ENCODE peak calls at places on chromosomes 5 and 9, in six cellular contexts. One of them, this sample, is unnamed.

GRCh38 chr5:146079695-146080361 is 25.5 kb downstream of the PLAC8L1 start:
- DNase-seq in CD8-positive, alpha-beta memory T cell: no peak
- DNase-seq in ovary: no peak
- DNase-seq in neuronal stem cell: no peak
- DNase-seq in CD4-positive, CD25-positive, alpha-beta regulatory T cell: no peak
- DNase-seq in IMR-90: peak; percentile 10
- DNase-seq in this sample: no peak

GRCh38 chr9:79233542-79233941 is 338.2 kb upstream of the TLE4 start:
- DNase-seq in CD8-positive, alpha-beta memory T cell: no peak
- DNase-seq in ovary: no peak
- DNase-seq in neuronal stem cell: no peak
- DNase-seq in CD4-positive, CD25-positive, alpha-beta regulatory T cell: no peak
- DNase-seq in IMR-90: peak; percentile 27
- DNase-seq in this sample: no peak

GRCh38 chr9:96057155-96057554 is 181.7 kb downstream of the ERCC6L2 start:
- DNase-seq in CD8-positive, alpha-beta memory T cell: no peak
- DNase-seq in ovary: no peak
- DNase-seq in neuronal stem cell: no peak
- DNase-seq in CD4-positive, CD25-positive, alpha-beta regulatory T cell: no peak
- DNase-seq in IMR-90: no peak
- DNase-seq in this sample: no peak

GRCh38 chr5:143514915-143515314 is 111.4 kb upstream of the NR3C1 start:
- DNase-seq in CD8-positive, alpha-beta memory T cell: no peak
- DNase-seq in ovary: no peak
- DNase-seq in neuronal stem cell: no peak
- DNase-seq in CD4-positive, CD25-positive, alpha-beta regulatory T cell: no peak
- DNase-seq in IMR-90: peak; percentile 74
- DNase-seq in this sample: no peak

GRCh38 chr5:112109331-112109993 is 309.6 kb downstream of the EPB41L4A start:
- DNase-seq in CD8-positive, alpha-beta memory T cell: no peak
- DNase-seq in ovary: peak; percentile 30
- DNase-seq in neuronal stem cell: no peak
- DNase-seq in CD4-positive, CD25-positive, alpha-beta regulatory T cell: no peak
- DNase-seq in IMR-90: peak; percentile 87
- DNase-seq in this sample: no peak

GRCh38 chr5:102271759-102272158 is 24.3 kb downstream of the SLCO4C1 start:
- DNase-seq in CD8-positive, alpha-beta memory T cell: no peak
- DNase-seq in ovary: no peak
- DNase-seq in neuronal stem cell: peak; percentile 11
- DNase-seq in CD4-positive, CD25-positive, alpha-beta regulatory T cell: no peak
- DNase-seq in IMR-90: no peak
- DNase-seq in this sample: no peak

GRCh38 chr5:69502375-69503143 is 10.0 kb downstream of the OCLN start:
- DNase-seq in CD8-positive, alpha-beta memory T cell: no peak
- DNase-seq in ovary: no peak
- DNase-seq in neuronal stem cell: no peak
- DNase-seq in CD4-positive, CD25-positive, alpha-beta regulatory T cell: no peak
- DNase-seq in IMR-90: peak; percentile 87
- DNase-seq in this sample: no peak

GRCh38 chr9:27078685-27079084 is 30.3 kb upstream of the TEK start:
- DNase-seq in CD8-positive, alpha-beta memory T cell: no peak
- DNase-seq in ovary: no peak
- DNase-seq in neuronal stem cell: no peak
- DNase-seq in CD4-positive, CD25-positive, alpha-beta regulatory T cell: no peak
- DNase-seq in IMR-90: no peak
- DNase-seq in this sample: no peak

GRCh38 chr5:135034186-135034962 is at the start of gene PITX1:
- DNase-seq in CD8-positive, alpha-beta memory T cell: no peak
- DNase-seq in ovary: peak; percentile 55
- DNase-seq in neuronal stem cell: peak; percentile 64
- DNase-seq in CD4-positive, CD25-positive, alpha-beta regulatory T cell: no peak
- DNase-seq in IMR-90: peak; percentile 69
- DNase-seq in this sample: no peak

GRCh38 chr5:29389993-29390392 is 1803.5 kb upstream of the CDH6 start:
- DNase-seq in CD8-positive, alpha-beta memory T cell: no peak
- DNase-seq in ovary: no peak
- DNase-seq in neuronal stem cell: no peak
- DNase-seq in CD4-positive, CD25-positive, alpha-beta regulatory T cell: no peak
- DNase-seq in IMR-90: no peak
- DNase-seq in this sample: no peak

GRCh38 chr5:116734717-116735072 is 160.1 kb upstream of the SEMA6A start:
- DNase-seq in CD8-positive, alpha-beta memory T cell: no peak
- DNase-seq in ovary: no peak
- DNase-seq in neuronal stem cell: no peak
- DNase-seq in CD4-positive, CD25-positive, alpha-beta regulatory T cell: no peak
- DNase-seq in IMR-90: no peak
- DNase-seq in this sample: no peak

GRCh38 chr9:91029621-91030361 is 228.2 kb downstream of the SYK start:
- DNase-seq in CD8-positive, alpha-beta memory T cell: no peak
- DNase-seq in ovary: no peak
- DNase-seq in neuronal stem cell: no peak
- DNase-seq in CD4-positive, CD25-positive, alpha-beta regulatory T cell: no peak
- DNase-seq in IMR-90: no peak
- DNase-seq in this sample: no peak

GRCh38 chr5:38524006-38524405 is 32.4 kb downstream of the LIFR start:
- DNase-seq in CD8-positive, alpha-beta memory T cell: no peak
- DNase-seq in ovary: no peak
- DNase-seq in neuronal stem cell: no peak
- DNase-seq in CD4-positive, CD25-positive, alpha-beta regulatory T cell: no peak
- DNase-seq in IMR-90: no peak
- DNase-seq in this sample: no peak

GRCh38 chr5:160685695-160686094 is 166.3 kb downstream of the ATP10B start:
- DNase-seq in CD8-positive, alpha-beta memory T cell: no peak
- DNase-seq in ovary: no peak
- DNase-seq in neuronal stem cell: no peak
- DNase-seq in CD4-positive, CD25-positive, alpha-beta regulatory T cell: no peak
- DNase-seq in IMR-90: no peak
- DNase-seq in this sample: no peak

GRCh38 chr9:1094749-1095148 is 44.6 kb downstream of the DMRT2 start:
- DNase-seq in CD8-positive, alpha-beta memory T cell: no peak
- DNase-seq in ovary: no peak
- DNase-seq in neuronal stem cell: no peak
- DNase-seq in CD4-positive, CD25-positive, alpha-beta regulatory T cell: no peak
- DNase-seq in IMR-90: no peak
- DNase-seq in this sample: no peak

GRCh38 chr5:9869616-9870288 is 239.6 kb upstream of the TAS2R1 start:
- DNase-seq in CD8-positive, alpha-beta memory T cell: no peak
- DNase-seq in ovary: no peak
- DNase-seq in neuronal stem cell: no peak
- DNase-seq in CD4-positive, CD25-positive, alpha-beta regulatory T cell: no peak
- DNase-seq in IMR-90: peak; percentile 92
- DNase-seq in this sample: no peak

GRCh38 chr9:135085830-135086546 is 1.5 kb upstream of the OLFM1 start:
- DNase-seq in CD8-positive, alpha-beta memory T cell: no peak
- DNase-seq in ovary: peak; percentile 90
- DNase-seq in neuronal stem cell: peak; percentile 81
- DNase-seq in CD4-positive, CD25-positive, alpha-beta regulatory T cell: no peak
- DNase-seq in IMR-90: peak; percentile 43
- DNase-seq in this sample: peak; percentile 35

GRCh38 chr9:135087899-135088347 is 455 bp downstream of the OLFM1 start:
- DNase-seq in CD8-positive, alpha-beta memory T cell: no peak
- DNase-seq in ovary: no peak
- DNase-seq in neuronal stem cell: no peak
- DNase-seq in CD4-positive, CD25-positive, alpha-beta regulatory T cell: no peak
- DNase-seq in IMR-90: no peak
- DNase-seq in this sample: no peak

GRCh38 chr9:135088348-135088978 is 995 bp downstream of the OLFM1 start:
- DNase-seq in CD8-positive, alpha-beta memory T cell: no peak
- DNase-seq in ovary: no peak
- DNase-seq in neuronal stem cell: no peak
- DNase-seq in CD4-positive, CD25-positive, alpha-beta regulatory T cell: no peak
- DNase-seq in IMR-90: no peak
- DNase-seq in this sample: no peak

GRCh38 chr9:135086597-135087488 is 625 bp upstream of the OLFM1 start:
- DNase-seq in CD8-positive, alpha-beta memory T cell: no peak
- DNase-seq in ovary: no peak
- DNase-seq in neuronal stem cell: no peak
- DNase-seq in CD4-positive, CD25-positive, alpha-beta regulatory T cell: no peak
- DNase-seq in IMR-90: no peak
- DNase-seq in this sample: no peak

DNA sequence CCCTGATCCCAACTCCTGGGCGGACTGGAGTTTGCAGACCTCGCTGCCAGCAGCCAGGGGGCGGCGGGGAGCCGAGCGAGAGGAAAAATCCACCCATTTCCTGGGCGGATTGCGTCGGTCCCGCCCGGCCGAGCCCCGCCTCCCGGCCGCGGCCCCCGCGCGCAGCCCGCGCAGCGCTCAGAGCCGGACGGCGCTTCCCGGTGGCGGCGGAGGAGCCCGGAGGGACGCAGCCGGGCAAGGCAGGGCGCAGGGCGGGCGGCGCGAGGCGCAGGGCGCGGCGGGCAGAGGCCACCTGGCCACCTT is at the start of gene OLFM1:
- DNase-seq in CD8-positive, alpha-beta memory T cell: no peak
- DNase-seq in ovary: peak; percentile 78
- DNase-seq in neuronal stem cell: peak; percentile 72
- DNase-seq in CD4-positive, CD25-positive, alpha-beta regulatory T cell: no peak
- DNase-seq in IMR-90: peak; percentile 46
- DNase-seq in this sample: peak; percentile 74
- H3K27ac ChIP-seq in CD8-positive, alpha-beta memory T cell: no peak within 1 kb of the TSS
- H3K27ac ChIP-seq in ovary: no peak within 1 kb of the TSS
- H3K27ac ChIP-seq in neuronal stem cell: no peak within 1 kb of the TSS
- H3K27ac ChIP-seq in CD4-positive, CD25-positive, alpha-beta regulatory T cell: no peak within 1 kb of the TSS
- H3K27ac ChIP-seq in IMR-90: no peak within 1 kb of the TSS
- H3K27ac ChIP-seq in this sample: no peak within 1 kb of the TSS

DNA sequence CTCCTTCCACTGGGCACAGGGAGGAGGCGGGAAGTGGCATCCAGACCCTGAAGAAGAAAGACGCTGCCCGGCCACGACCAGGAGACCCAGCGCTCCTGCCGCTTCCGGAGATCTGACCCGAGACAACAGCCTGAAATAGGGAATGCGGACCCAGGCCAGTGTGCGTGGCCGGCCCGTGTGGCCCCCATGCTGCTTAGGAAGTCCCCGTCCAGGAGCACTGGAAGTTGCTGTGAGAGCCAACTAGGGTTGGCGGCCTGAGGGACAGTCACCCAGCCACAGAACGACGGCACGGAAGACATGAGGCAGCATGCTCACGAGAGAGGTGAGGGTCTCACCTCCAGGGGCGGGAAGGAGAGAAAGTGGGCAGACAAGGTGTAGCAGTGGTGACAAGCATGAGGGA is 17.0 kb downstream of the SH3GLB2 start:
- DNase-seq in CD8-positive, alpha-beta memory T cell: no peak
- DNase-seq in ovary: no peak
- DNase-seq in neuronal stem cell: no peak
- DNase-seq in CD4-positive, CD25-positive, alpha-beta regulatory T cell: no peak
- DNase-seq in IMR-90: no peak
- DNase-seq in this sample: no peak
- H3K27ac ChIP-seq in CD8-positive, alpha-beta memory T cell: no peak overlapping the region
- H3K27ac ChIP-seq in ovary: no peak overlapping the region
- H3K27ac ChIP-seq in neuronal stem cell: no peak overlapping the region
- H3K27ac ChIP-seq in CD4-positive, CD25-positive, alpha-beta regulatory T cell: no peak overlapping the region
- H3K27ac ChIP-seq in IMR-90: no peak overlapping the region
- H3K27ac ChIP-seq in this sample: no peak overlapping the region

DNA sequence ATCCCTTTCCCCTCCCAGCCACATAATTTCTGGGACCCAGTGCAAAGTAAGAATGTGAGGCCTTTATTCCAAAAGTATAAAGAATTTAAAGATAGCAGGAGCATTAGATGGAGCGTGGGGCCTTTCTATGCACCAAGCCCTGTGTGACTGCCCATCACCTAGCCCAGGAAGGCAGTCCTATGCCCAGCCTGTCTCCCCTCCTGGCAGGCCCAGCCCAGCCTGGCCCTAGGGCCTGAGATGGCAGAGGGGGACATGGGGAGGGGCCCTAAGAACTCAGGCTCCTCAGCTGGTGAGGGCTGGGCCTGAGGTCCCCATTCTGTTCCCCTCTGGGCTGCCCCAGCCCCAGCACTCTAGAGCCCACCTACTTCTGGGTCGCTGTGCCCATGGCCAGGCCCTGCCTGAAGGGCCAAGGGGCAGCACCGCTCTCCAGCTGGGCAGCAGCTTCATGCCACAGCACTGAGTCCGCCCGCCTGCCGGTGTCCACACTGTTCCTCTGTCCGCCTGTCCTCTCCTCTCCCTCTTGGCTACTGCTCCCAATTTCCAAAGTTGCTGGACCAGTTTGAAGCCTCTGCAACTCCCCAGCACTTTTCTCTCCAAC is 995 bp upstream of the SLC23A1 start:
- DNase-seq in CD8-positive, alpha-beta memory T cell: no peak
- DNase-seq in ovary: no peak
- DNase-seq in neuronal stem cell: no peak
- DNase-seq in CD4-positive, CD25-positive, alpha-beta regulatory T cell: no peak
- DNase-seq in IMR-90: no peak
- DNase-seq in this sample: no peak
- H3K27ac ChIP-seq in CD8-positive, alpha-beta memory T cell: peak overlapping the region; percentile 68
- H3K27ac ChIP-seq in ovary: no peak overlapping the region
- H3K27ac ChIP-seq in neuronal stem cell: no peak overlapping the region
- H3K27ac ChIP-seq in CD4-positive, CD25-positive, alpha-beta regulatory T cell: peak overlapping the region; percentile 76
- H3K27ac ChIP-seq in IMR-90: no peak overlapping the region
- H3K27ac ChIP-seq in this sample: no peak overlapping the region

GRCh38 chr9:112861155-112861554 is 29.5 kb downstream of the SLC46A2 start:
- DNase-seq in CD8-positive, alpha-beta memory T cell: no peak
- DNase-seq in ovary: no peak
- DNase-seq in neuronal stem cell: no peak
- DNase-seq in CD4-positive, CD25-positive, alpha-beta regulatory T cell: no peak
- DNase-seq in IMR-90: no peak
- DNase-seq in this sample: no peak

GRCh38 chr9:112858005-112858404 is 32.7 kb downstream of the SLC46A2 start:
- DNase-seq in CD8-positive, alpha-beta memory T cell: no peak
- DNase-seq in ovary: no peak
- DNase-seq in neuronal stem cell: no peak
- DNase-seq in CD4-positive, CD25-positive, alpha-beta regulatory T cell: no peak
- DNase-seq in IMR-90: no peak
- DNase-seq in this sample: no peak

GRCh38 chr9:112858625-112859147 is 32.0 kb downstream of the SLC46A2 start:
- DNase-seq in CD8-positive, alpha-beta memory T cell: no peak
- DNase-seq in ovary: no peak
- DNase-seq in neuronal stem cell: no peak
- DNase-seq in CD4-positive, CD25-positive, alpha-beta regulatory T cell: no peak
- DNase-seq in IMR-90: peak; percentile 16
- DNase-seq in this sample: no peak

GRCh38 chr9:112861638-112862555 is 28.8 kb downstream of the SLC46A2 start:
- DNase-seq in CD8-positive, alpha-beta memory T cell: no peak
- DNase-seq in ovary: no peak
- DNase-seq in neuronal stem cell: no peak
- DNase-seq in CD4-positive, CD25-positive, alpha-beta regulatory T cell: no peak
- DNase-seq in IMR-90: peak; percentile 67
- DNase-seq in this sample: peak; percentile 18

GRCh38 chr9:112860466-112860865 is 30.2 kb downstream of the SLC46A2 start:
- DNase-seq in CD8-positive, alpha-beta memory T cell: no peak
- DNase-seq in ovary: no peak
- DNase-seq in neuronal stem cell: no peak
- DNase-seq in CD4-positive, CD25-positive, alpha-beta regulatory T cell: no peak
- DNase-seq in IMR-90: no peak
- DNase-seq in this sample: no peak
- H3K27ac ChIP-seq in CD8-positive, alpha-beta memory T cell: no peak overlapping the region
- H3K27ac ChIP-seq in ovary: no peak overlapping the region
- H3K27ac ChIP-seq in neuronal stem cell: no peak overlapping the region
- H3K27ac ChIP-seq in CD4-positive, CD25-positive, alpha-beta regulatory T cell: no peak overlapping the region
- H3K27ac ChIP-seq in IMR-90: no peak overlapping the region
- H3K27ac ChIP-seq in this sample: no peak overlapping the region

DNA sequence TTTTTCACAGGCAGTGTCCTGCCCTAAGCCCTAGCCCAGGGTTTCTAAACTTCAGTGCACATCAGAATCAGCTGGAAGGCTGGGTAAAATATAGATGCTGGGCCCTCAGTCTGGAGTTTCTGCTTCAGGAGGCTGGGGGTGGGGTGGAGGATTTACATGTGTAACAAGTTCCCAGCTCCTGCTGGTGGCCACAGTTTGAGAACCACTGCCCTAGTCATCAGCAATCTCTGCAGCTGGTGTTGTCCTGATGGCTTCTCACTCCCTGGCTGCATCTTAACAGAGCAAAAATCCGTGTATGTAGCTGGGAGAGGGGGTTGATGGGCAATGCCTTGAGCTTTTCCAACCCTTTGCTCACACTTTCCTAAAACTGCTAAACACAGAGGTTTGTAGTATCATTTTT is 186.0 kb upstream of the KLF9 start:
- DNase-seq in CD8-positive, alpha-beta memory T cell: no peak
- DNase-seq in ovary: peak; percentile 60
- DNase-seq in neuronal stem cell: no peak
- DNase-seq in CD4-positive, CD25-positive, alpha-beta regulatory T cell: no peak
- DNase-seq in IMR-90: peak; percentile 89
- DNase-seq in this sample: no peak
- H3K27ac ChIP-seq in CD8-positive, alpha-beta memory T cell: no peak overlapping the region
- H3K27ac ChIP-seq in ovary: peak overlapping the region; percentile 85
- H3K27ac ChIP-seq in neuronal stem cell: no peak overlapping the region
- H3K27ac ChIP-seq in CD4-positive, CD25-positive, alpha-beta regulatory T cell: no peak overlapping the region
- H3K27ac ChIP-seq in IMR-90: peak overlapping the region; percentile 79
- H3K27ac ChIP-seq in this sample: peak overlapping the region; percentile 79

This sample was measured in substantia nigra.